ENCODE peak calls at places on chromosome 14, in six cellular contexts. E is NCI-H187 treated with DMSO at 0.1 percent for 48 hours, R is RCC 7860, L is AG08396, K is NCI-H1092 treated with DMSO at 0.1 percent for 48 hours, B is mesendoderm. D is an unnamed sample.

GRCh38 chr14:77475432-77476115 is 17.7 kb downstream of the AHSA1 start:
- DNase-seq in B (no peak), K (no peak), L (no peak), E (no peak), R (no peak), D (no peak)

GRCh38 chr14:61426048-61426447 is 104.7 kb downstream of the PRKCH start:
- DNase-seq in K (no peak), B (no peak), R (no peak), L (no peak), E (no peak), D (no peak)

GRCh38 chr14:100212476-100213333 is 26.2 kb upstream of the YY1 start:
- DNase-seq in K (no peak), E (no peak), L (no peak), B (no peak), R (no peak), D (no peak)

GRCh38 chr14:68789798-68790655 is 2.8 kb downstream of the ZFP36L1 start:
- DNase-seq in B (no peak), L (no peak), R (peak), E (no peak), K (no peak), D (no peak)

GRCh38 chr14:99159341-99160340 is 112.4 kb downstream of the BCL11B start:
- DNase-seq in L (no peak), B (no peak), K (no peak), R (no peak), E (no peak), D (no peak)

GRCh38 chr14:93146119-93146518 is 30.4 kb upstream of the ITPK1 start:
- DNase-seq in R (no peak), B (no peak), K (no peak), E (no peak), L (no peak), D (no peak)

GRCh38 chr14:34536951-34537676 is 2.4 kb downstream of the EAPP start:
- DNase-seq in B (peak), L (peak), R (peak), E (no peak), K (no peak), D (no peak)

GRCh38 chr14:59897757-59898383 is 22.1 kb upstream of the LRRC9 start:
- DNase-seq in E (peak), K (peak), R (no peak), L (no peak), B (peak), D (peak)

GRCh38 chr14:73462815-73463214 is 4.5 kb upstream of the NUMB start:
- DNase-seq in K (peak), B (no peak), L (no peak), E (no peak), R (no peak), D (no peak)

GRCh38 chr14:92666251-92666650 is 82.2 kb downstream of the LGMN start:
- DNase-seq in K (no peak), L (no peak), R (no peak), B (no peak), E (no peak), D (no peak)

GRCh38 chr14:21016791-21017190 is 8.1 kb downstream of the NDRG2 start:
- DNase-seq in L (no peak), R (no peak), E (no peak), K (no peak), B (no peak), D (no peak)

GRCh38 chr14:101711041-101711861 is 50.3 kb upstream of the PPP2R5C start:
- DNase-seq in K (no peak), B (peak), L (no peak), E (no peak), R (no peak), D (no peak)

GRCh38 chr14:55301722-55302121 is 30.5 kb downstream of the FBXO34 start:
- DNase-seq in B (peak), K (no peak), E (no peak), L (peak), R (peak), D (no peak)

GRCh38 chr14:90641111-90642010 is 174.9 kb downstream of the TTC7B start:
- DNase-seq in L (no peak), E (no peak), B (peak), K (no peak), R (no peak), D (no peak)

GRCh38 chr14:68442828-68443460 is 349.9 kb downstream of the ZFP36L1 start:
- DNase-seq in B (no peak), E (no peak), K (no peak), L (no peak), R (no peak), D (no peak)

D was measured in COR-L47.